ENCODE peak calls at places on chromosomes 2 and 18, in seven cellular contexts. Q is GM23338, A is PC-3, K is Panc1, F is epithelial cell of proximal tubule, T is cardiac muscle cell, X is posterior cingulate gyrus. E is an unnamed sample.

GRCh38 chr18:75752864-75753263 is 325.4 kb upstream of the SMIM21 start:
- DNase-seq in Q (no peak), A (no peak), K (no peak), F (no peak), T (no peak), X (no peak), E (no peak)

GRCh38 chr2:113818382-113818951 is 62.0 kb upstream of the SLC35F5 start:
- DNase-seq in Q (peak), A (peak), K (peak), F (peak), T (peak), X (no peak), E (peak)

GRCh38 chr2:24881158-24881557 is 38.9 kb downstream of the ADCY3 start:
- DNase-seq in Q (no peak), A (no peak), K (no peak), F (no peak), T (no peak), X (no peak), E (no peak)

GRCh38 chr2:224137208-224137607 is 98.1 kb upstream of the SERPINE2 start:
- DNase-seq in Q (no peak), A (no peak), K (no peak), F (no peak), T (no peak), X (no peak), E (no peak)

GRCh38 chr2:36406296-36406695 is 50.7 kb downstream of the CRIM1 start:
- DNase-seq in Q (no peak), A (no peak), K (no peak), F (no peak), T (no peak), X (no peak), E (no peak)

GRCh38 chr2:68936889-68937288 is 15.8 kb downstream of the GKN2 start:
- DNase-seq in Q (no peak), A (peak), K (no peak), F (no peak), T (no peak), X (no peak), E (no peak)

GRCh38 chr2:108034843-108035242 is 48.5 kb downstream of the SLC5A7 start:
- DNase-seq in Q (no peak), A (peak), K (no peak), F (no peak), T (no peak), X (no peak), E (no peak)

GRCh38 chr2:42929577-42929984 is 137.2 kb upstream of the HAAO start:
- DNase-seq in Q (no peak), A (no peak), K (no peak), F (no peak), T (no peak), X (no peak), E (no peak)

GRCh38 chr18:63161728-63162195 is 157.8 kb downstream of the BCL2 start:
- DNase-seq in Q (no peak), A (peak), K (no peak), F (peak), T (no peak), X (peak), E (peak)

GRCh38 chr2:29389686-29390085 is 274.5 kb downstream of the CLIP4 start:
- DNase-seq in Q (no peak), A (no peak), K (no peak), F (no peak), T (no peak), X (no peak), E (no peak)

GRCh38 chr2:189421644-189422043 is 19.6 kb upstream of the WDR75 start:
- DNase-seq in Q (no peak), A (peak), K (no peak), F (peak), T (no peak), X (no peak), E (peak)

GRCh38 chr18:44839239-44839666 is 158.6 kb downstream of the SETBP1 start:
- DNase-seq in Q (peak), A (peak), K (no peak), F (no peak), T (peak), X (peak), E (no peak)

GRCh38 chr2:190301032-190301431 is 18.6 kb downstream of the HIBCH start:
- DNase-seq in Q (no peak), A (no peak), K (no peak), F (no peak), T (no peak), X (no peak), E (no peak)

GRCh38 chr2:138187221-138187620 is 222.9 kb downstream of the HNMT start:
- DNase-seq in Q (no peak), A (no peak), K (no peak), F (no peak), T (no peak), X (no peak), E (no peak)

GRCh38 chr2:234306426-234307173 is 190.3 kb downstream of the ARL4C start:
- DNase-seq in Q (no peak), A (no peak), K (no peak), F (no peak), T (no peak), X (no peak), E (no peak)

GRCh38 chr2:2635025-2635528 is 304.0 kb upstream of the MYT1L start:
- DNase-seq in Q (no peak), A (no peak), K (no peak), F (no peak), T (no peak), X (no peak), E (no peak)

GRCh38 chr2:230809015-230809414 is 55.7 kb upstream of the ITM2C start:
- DNase-seq in Q (no peak), A (no peak), K (no peak), F (no peak), T (no peak), X (no peak), E (no peak)

GRCh38 chr18:7722955-7723354 is 155.8 kb downstream of the PTPRM start:
- DNase-seq in Q (no peak), A (no peak), K (no peak), F (peak), T (no peak), X (no peak), E (no peak)

GRCh38 chr18:21703241-21703820 is 1.2 kb downstream of the ABHD3 start:
- DNase-seq in Q (peak), A (peak), K (no peak), F (no peak), T (no peak), X (no peak), E (no peak)

GRCh38 chr2:109457366-109457765 is 156.4 kb downstream of the SEPTIN10 start:
- DNase-seq in Q (no peak), A (no peak), K (no peak), F (no peak), T (no peak), X (no peak), E (peak)

GRCh38 chr2:105780606-105781005 is 35.9 kb downstream of the NCK2 start:
- DNase-seq in Q (no peak), A (no peak), K (no peak), F (no peak), T (no peak), X (no peak), E (no peak)

GRCh38 chr18:55136864-55137263 is 177.6 kb upstream of the CCDC68 start:
- DNase-seq in Q (no peak), A (peak), K (no peak), F (no peak), T (no peak), X (no peak), E (no peak)

GRCh38 chr2:69168950-69169695 is 156.1 kb downstream of the ANTXR1 start:
- DNase-seq in Q (no peak), A (no peak), K (no peak), F (no peak), T (no peak), X (no peak), E (no peak)

GRCh38 chr2:200350796-200351195 is 44.3 kb downstream of the SPATS2L start:
- DNase-seq in Q (no peak), A (no peak), K (no peak), F (peak), T (no peak), X (no peak), E (no peak)

GRCh38 chr2:31138037-31138962 is at the start of gene GALNT14:
- DNase-seq in Q (peak), A (peak), K (no peak), F (no peak), T (peak), X (peak), E (peak)

GRCh38 chr2:223203971-223204370 is 152.0 kb downstream of the KCNE4 start:
- DNase-seq in Q (no peak), A (peak), K (no peak), F (no peak), T (no peak), X (no peak), E (no peak)

GRCh38 chr2:207662203-207662602 is 37.0 kb upstream of the METTL21A start:
- DNase-seq in Q (no peak), A (no peak), K (no peak), F (no peak), T (no peak), X (no peak), E (no peak)

GRCh38 chr2:160279813-160280465 is 79.9 kb upstream of the ITGB6 start:
- DNase-seq in Q (no peak), A (peak), K (no peak), F (no peak), T (no peak), X (no peak), E (no peak)

GRCh38 chr2:18381451-18381850 is 179.0 kb downstream of the RDH14 start:
- DNase-seq in Q (no peak), A (no peak), K (no peak), F (no peak), T (no peak), X (no peak), E (no peak)

GRCh38 chr2:10534514-10535250 is 86.6 kb upstream of the ODC1 start:
- DNase-seq in Q (no peak), A (peak), K (no peak), F (no peak), T (no peak), X (no peak), E (no peak)

GRCh38 chr2:37389984-37390765 is 45.7 kb downstream of the QPCT start:
- DNase-seq in Q (peak), A (peak), K (no peak), F (peak), T (no peak), X (peak), E (no peak)

E was measured in retinal pigment epithelial cell.